ENCODE peak calls at places on chromosomes 16 and 17, in five cellular contexts. S is sigmoid colon, M is head of caudate nucleus, G is left lobe of liver, R is AML-193. N is an unnamed sample.

GRCh38 chr16:30894540-30895368 is 877 bp upstream of the BCL7C start:
- DNase-seq in S (no peak), M (peak; percentile 65), G (no peak), R (no peak), N (no peak)

GRCh38 chr17:57900991-57901743 is 51.3 kb upstream of the MRPS23 start:
- DNase-seq in S (no peak), M (no peak), G (peak; percentile 73), R (no peak), N (no peak)

GRCh38 chr17:12673788-12674187 is 8.1 kb downstream of the MYOCD start:
- DNase-seq in S (no peak), M (no peak), G (no peak), R (no peak), N (no peak)

GRCh38 chr17:63694974-63695773 is 4.8 kb downstream of the LIMD2 start:
- DNase-seq in S (no peak), M (no peak), G (no peak), R (no peak), N (no peak)

GRCh38 chr16:89256651-89257254 is 39.2 kb downstream of the ZNF778 start:
- DNase-seq in S (peak; percentile 75), M (peak; percentile 91), G (peak; percentile 87), R (no peak), N (no peak)

GRCh38 chr17:8275421-8276290 is 12.8 kb upstream of the RANGRF start:
- DNase-seq in S (no peak), M (no peak), G (no peak), R (no peak), N (no peak)

GRCh38 chr16:81445926-81446317 is 1.3 kb downstream of the CMIP start:
- DNase-seq in S (no peak), M (no peak), G (no peak), R (peak; percentile 11), N (no peak)

GRCh38 chr17:66383353-66383752 is 80.9 kb downstream of the PRKCA start:
- DNase-seq in S (no peak), M (no peak), G (no peak), R (no peak), N (no peak)

GRCh38 chr17:35414247-35414646 is 18.1 kb downstream of the SLFN12 start:
- DNase-seq in S (no peak), M (no peak), G (no peak), R (no peak), N (no peak)

GRCh38 chr16:12601290-12601900 is 202.3 kb downstream of the CPPED1 start:
- DNase-seq in S (peak; percentile 20), M (no peak), G (no peak), R (no peak), N (no peak)

GRCh38 chr16:11801481-11802021 is 4.5 kb upstream of the ZC3H7A start:
- DNase-seq in S (no peak), M (no peak), G (no peak), R (no peak), N (no peak)

GRCh38 chr17:73210002-73210678 is 17.3 kb downstream of the COG1 start:
- DNase-seq in S (no peak), M (no peak), G (no peak), R (no peak), N (no peak)

GRCh38 chr17:9968881-9969280 is 63.8 kb upstream of the RCVRN start:
- DNase-seq in S (no peak), M (no peak), G (no peak), R (no peak), N (no peak)

GRCh38 chr16:14559809-14560227 is 70.2 kb downstream of the PARN start:
- DNase-seq in S (no peak), M (peak; percentile 29), G (peak; percentile 87), R (no peak), N (no peak)

GRCh38 chr16:25553711-25554436 is 137.9 kb upstream of the HS3ST4 start:
- DNase-seq in S (no peak), M (no peak), G (no peak), R (no peak), N (no peak)

GRCh38 chr16:974606-975312 is 4.0 kb upstream of the LMF1 start:
- DNase-seq in S (no peak), M (peak; percentile 90), G (no peak), R (no peak), N (no peak)

GRCh38 chr17:4236456-4236855 is 27.3 kb downstream of the ANKFY1 start:
- DNase-seq in S (no peak), M (no peak), G (no peak), R (no peak), N (no peak)

GRCh38 chr17:16928406-16929280 is 43.3 kb downstream of the TNFRSF13B start:
- DNase-seq in S (peak; percentile 56), M (no peak), G (no peak), R (no peak), N (no peak)

GRCh38 chr17:32609085-32609484 is 122.3 kb downstream of the CDK5R1 start:
- DNase-seq in S (no peak), M (peak; percentile 27), G (peak; percentile 76), R (peak; percentile 98), N (peak; percentile 59)

GRCh38 chr16:54265558-54266213 is 20.9 kb downstream of the IRX3 start:
- DNase-seq in S (no peak), M (no peak), G (no peak), R (no peak), N (no peak)

GRCh38 chr16:66949472-66949871 is 11.6 kb upstream of the CES3 start:
- DNase-seq in S (no peak), M (no peak), G (peak; percentile 81), R (no peak), N (no peak)

GRCh38 chr16:83473926-83474660 is 333.7 kb upstream of the HSBP1 start:
- DNase-seq in S (no peak), M (no peak), G (no peak), R (no peak), N (no peak)

GRCh38 chr16:67910162-67910561 is 17.1 kb downstream of the PSKH1 start:
- DNase-seq in S (no peak), M (peak; percentile 93), G (no peak), R (no peak), N (no peak)

GRCh38 chr16:4663756-4664465 is 29.5 kb upstream of the NUDT16L1 start:
- DNase-seq in S (peak; percentile 79), M (peak; percentile 64), G (peak; percentile 96), R (peak; percentile 93), N (no peak)